ENCODE peak calls at places on chromosomes 12 and 14, in five cellular contexts. G, Z, C, L and J are unnamed samples.

GRCh38 chr14:74980398-74980745 is 22.3 kb upstream of the EIF2B2 start:
- DNase-seq in C (no peak), Z (no peak), L (no peak), G (no peak), J (no peak)

GRCh38 chr14:99081880-99082279 is 190.1 kb downstream of the BCL11B start:
- DNase-seq in L (peak), Z (no peak), G (no peak), C (no peak), J (no peak)

GRCh38 chr12:89162704-89163261 is 189.5 kb downstream of the DUSP6 start:
- DNase-seq in G (no peak), Z (peak), C (peak), L (peak), J (peak)

GRCh38 chr14:36221097-36221496 is 44.6 kb upstream of the PTCSC3 start:
- DNase-seq in G (no peak), C (no peak), Z (no peak), L (no peak), J (no peak)

GRCh38 chr12:38838211-38838850 is 67.1 kb downstream of the CPNE8 start:
- DNase-seq in L (no peak), G (no peak), Z (no peak), C (no peak), J (no peak)

GRCh38 chr14:89360277-89360676 is 56.8 kb downstream of the FOXN3 start:
- DNase-seq in G (no peak), Z (no peak), L (no peak), C (no peak), J (no peak)

GRCh38 chr12:87136330-87136976 is 880.3 kb upstream of the MGAT4C start:
- DNase-seq in L (no peak), C (no peak), Z (peak), G (no peak), J (no peak)

GRCh38 chr12:124687695-124688301 is 120.4 kb upstream of the NCOR2 start:
- DNase-seq in Z (no peak), G (no peak), L (no peak), C (no peak), J (no peak)

GRCh38 chr12:111686574-111687105 is 787 bp downstream of the ACAD10 start:
- DNase-seq in G (no peak), Z (peak), L (no peak), C (no peak), J (no peak)

GRCh38 chr14:101665478-101666078 is 95.9 kb upstream of the PPP2R5C start:
- DNase-seq in C (no peak), G (peak), Z (peak), L (no peak), J (no peak)

GRCh38 chr12:115013668-115014072 is 329.7 kb upstream of the TBX3 start:
- DNase-seq in L (no peak), Z (no peak), G (no peak), C (no peak), J (no peak)

GRCh38 chr12:7645395-7646177 is 20.1 kb downstream of the APOBEC1 start:
- DNase-seq in L (no peak), Z (peak), G (peak), C (no peak), J (no peak)

GRCh38 chr14:59632381-59632780 is 55.8 kb upstream of the CCDC175 start:
- DNase-seq in L (no peak), G (peak), Z (peak), C (no peak), J (no peak)

GRCh38 chr12:101759396-101760047 is 20.3 kb upstream of the SYCP3 start:
- DNase-seq in Z (peak), G (no peak), L (no peak), C (no peak), J (no peak)

GRCh38 chr14:42322486-42323284 is 716.0 kb downstream of the LRFN5 start:
- DNase-seq in G (no peak), C (no peak), Z (no peak), L (no peak), J (no peak)

GRCh38 chr12:18750087-18750486 is 12.2 kb downstream of the CAPZA3 start:
- DNase-seq in L (no peak), Z (peak), G (no peak), C (no peak), J (no peak)

GRCh38 chr14:44942436-44942835 is 19.3 kb downstream of the KLHL28 start:
- DNase-seq in Z (no peak), L (no peak), C (no peak), G (no peak), J (no peak)

GRCh38 chr12:77742631-77743030 is 88.1 kb upstream of the NAV3 start:
- DNase-seq in C (no peak), L (no peak), Z (no peak), G (no peak), J (no peak)

DNA sequence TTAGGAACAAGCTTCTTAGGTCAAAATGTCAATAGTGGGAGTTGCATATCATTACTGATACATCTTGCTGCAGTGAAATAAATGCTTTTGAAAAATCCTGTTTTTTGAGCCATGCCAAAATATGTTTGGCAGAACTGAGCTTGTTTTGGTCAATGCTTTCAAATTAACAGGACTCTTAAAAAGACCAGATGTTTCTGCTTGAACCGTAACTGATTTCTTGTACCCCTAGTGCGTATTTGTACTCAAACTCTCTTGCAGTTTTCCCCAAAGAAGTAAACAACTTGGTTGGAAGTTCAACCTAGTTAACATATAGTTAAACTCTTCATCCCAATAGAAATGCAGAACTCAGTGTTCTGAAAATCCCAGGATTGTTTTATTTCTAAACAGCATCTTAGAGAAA is 3.4 kb downstream of the TRHDE start:
- DNase-seq in C (no peak), Z (no peak), G (no peak), L (no peak), J (no peak)
- H3K4me3 ChIP-seq in C (no peak), Z (peak), G (no peak), L (no peak), J (no peak)

DNA sequence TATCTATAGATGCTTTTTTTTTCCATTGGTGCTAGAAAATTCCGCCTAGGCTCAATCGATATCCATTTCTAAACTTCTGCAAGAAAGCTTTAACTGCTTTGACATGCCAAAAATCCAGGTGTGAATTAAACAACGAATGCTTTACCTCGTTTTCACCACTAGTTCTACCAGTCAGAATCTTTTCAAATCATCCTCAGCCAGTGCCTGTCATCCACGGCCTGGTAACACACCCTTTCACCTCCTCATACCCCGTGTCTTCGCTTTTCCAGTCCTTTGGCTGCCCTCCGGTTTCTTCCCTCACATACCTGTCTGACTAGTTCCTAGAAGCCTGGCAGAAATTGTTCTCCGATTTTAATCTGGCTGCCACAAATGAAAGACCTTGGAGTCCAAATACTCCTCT is 1.4 kb upstream of the PHC1 start:
- DNase-seq in G (peak), L (no peak), Z (no peak), C (peak), J (peak)
- TF ChIP-seq CTCF in G (peak), L (peak), Z (no peak), C (peak), J (no peak)

DNA sequence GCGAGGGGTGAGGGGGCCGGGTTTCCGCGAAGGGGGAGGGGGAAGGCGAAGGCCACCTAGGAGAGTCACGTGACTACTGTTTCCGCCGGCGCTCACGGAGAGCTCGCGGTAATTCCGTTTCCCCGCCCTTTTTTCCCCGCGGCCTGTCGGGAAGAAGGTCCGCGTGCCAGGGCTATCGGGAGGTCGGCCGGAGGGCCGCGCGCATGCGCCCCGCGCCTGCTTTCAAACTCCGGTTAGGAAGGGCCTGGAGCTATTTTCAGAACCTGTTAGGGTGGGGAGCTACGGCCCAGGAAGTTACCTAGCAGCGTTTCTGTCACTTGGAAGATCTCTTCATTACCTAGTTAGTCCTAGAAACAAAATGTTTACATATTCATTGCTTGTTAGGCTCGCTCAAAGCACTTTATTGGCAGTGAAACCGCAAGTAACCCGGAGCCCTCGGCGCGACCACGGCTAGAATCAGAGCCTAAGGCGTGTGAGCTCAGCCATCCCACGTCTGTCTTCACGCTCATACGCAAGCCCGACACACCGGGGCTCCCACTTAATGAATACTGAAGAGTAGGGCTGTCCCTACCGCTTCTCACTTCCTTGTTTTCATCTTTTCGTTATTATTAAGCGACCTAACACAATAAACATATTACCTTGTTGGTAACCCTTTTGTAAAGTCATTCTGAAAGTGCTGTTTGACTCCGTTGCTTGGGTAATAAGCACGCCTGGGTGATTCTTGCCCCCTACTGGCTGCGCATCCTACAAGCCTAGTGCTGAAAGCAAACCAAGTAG is 682 bp upstream of the SBNO1 start:
- DNase-seq in C (peak), G (peak), Z (peak), L (peak), J (peak)
- TF ChIP-seq POLR2A in C (peak), G (peak), Z (peak), L (no peak), J (no peak)

GRCh38 chr12:63930971-63931370 is 86.5 kb downstream of the SRGAP1 start:
- DNase-seq in C (no peak), G (no peak), L (no peak), Z (peak), J (no peak)
- H3K4me3 ChIP-seq in C (no peak), G (no peak), L (no peak), Z (no peak), J (no peak)

DNA sequence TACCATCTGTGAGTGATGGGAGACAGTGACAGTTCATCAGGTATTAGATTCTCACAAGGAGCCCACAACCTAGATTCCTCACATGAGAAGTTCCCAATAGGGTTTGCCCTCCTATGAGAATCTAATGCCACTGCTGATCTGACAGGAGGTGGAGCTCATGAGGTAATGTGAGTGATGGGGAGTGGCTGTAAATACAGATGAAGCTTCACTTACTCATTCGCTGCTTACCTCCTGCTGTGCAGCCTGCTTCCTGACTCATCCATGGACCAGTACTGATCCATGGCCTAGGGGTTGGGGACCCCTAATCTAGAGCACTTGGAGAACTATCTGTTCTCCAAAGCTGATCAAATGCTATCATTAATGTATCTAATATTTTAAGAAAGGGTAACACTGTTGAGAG is 17.7 kb downstream of the CLEC2D start:
- DNase-seq in G (no peak), Z (peak), C (no peak), L (no peak), J (no peak)
- TF ChIP-seq CTCF in G (no peak), Z (no peak), C (no peak), L (no peak), J (no peak)

GRCh38 chr14:77616133-77616453 is 344 bp downstream of the SPTLC2 start:
- DNase-seq in Z (no peak), G (no peak), C (no peak), L (no peak), J (no peak)

GRCh38 chr14:77618381-77618780 is 1.9 kb upstream of the SPTLC2 start:
- DNase-seq in Z (no peak), L (no peak), C (no peak), G (no peak), J (peak)

GRCh38 chr14:77615231-77616132 is 955 bp downstream of the SPTLC2 start:
- DNase-seq in Z (peak), L (no peak), C (no peak), G (peak), J (no peak)

GRCh38 chr14:77613207-77613606 is 3.2 kb downstream of the SPTLC2 start:
- DNase-seq in Z (no peak), G (no peak), L (no peak), C (no peak), J (peak)

GRCh38 chr14:77616454-77617229 is at the start of gene SPTLC2:
- DNase-seq in L (peak), Z (peak), G (peak), C (peak), J (peak)
- TF ChIP-seq POLR2A in L (peak), Z (peak), G (peak), C (peak), J (no peak)

GRCh38 chr12:56040963-56041578 is 647 bp upstream of the RPS26 start:
- DNase-seq in C (no peak), L (no peak), G (no peak), Z (no peak), J (no peak)
- H3K4me3 ChIP-seq in C (peak), L (peak), G (no peak), Z (peak), J (no peak)

GRCh38 chr12:57031228-57031670 is 14.9 kb upstream of the TAC3 start:
- DNase-seq in Z (no peak), G (no peak), L (no peak), C (no peak), J (no peak)
- TF ChIP-seq CTCF in Z (no peak), G (no peak), L (no peak), C (no peak), J (no peak)

GRCh38 chr12:49783917-49784676 is 42.7 kb downstream of the TMBIM6 start:
- DNase-seq in C (no peak), G (no peak), Z (peak), L (no peak), J (no peak)
- TF ChIP-seq POLR2A in C (no peak), G (no peak), Z (no peak), L (no peak), J (no peak)

GRCh38 chr12:5047729-5048128 is 4.0 kb downstream of the KCNA5 start:
- DNase-seq in Z (no peak), L (no peak), C (no peak), G (no peak), J (no peak)

GRCh38 chr12:5040368-5040767 is 3.3 kb upstream of the KCNA5 start:
- DNase-seq in G (no peak), L (no peak), Z (no peak), C (no peak), J (no peak)

GRCh38 chr12:5047094-5047493 is 3.4 kb downstream of the KCNA5 start:
- DNase-seq in G (no peak), L (no peak), Z (no peak), C (no peak), J (no peak)

GRCh38 chr12:5043589-5044419 is at the start of gene KCNA5:
- DNase-seq in Z (no peak), L (no peak), G (no peak), C (no peak), J (no peak)

GRCh38 chr12:5044420-5045295 is 979 bp downstream of the KCNA5 start:
- DNase-seq in L (no peak), G (no peak), Z (no peak), C (no peak), J (no peak)
- H3K4me3 ChIP-seq in L (peak), G (no peak), Z (no peak), C (no peak), J (no peak)